ENCODE peak calls at places on chromosomes 16 and 17, in seven cellular contexts. One of them, this sample, is unnamed.

GRCh38 chr16:19883296-19883951 is 1.2 kb downstream of the GPRC5B start:
- DNase-seq in neural progenitor cell: peak
- DNase-seq in kidney epithelial cell: no peak
- DNase-seq in mucosa of descending colon: peak
- DNase-seq in spleen: no peak
- DNase-seq in pancreas: peak
- DNase-seq in fibroblast of lung: peak
- DNase-seq in this sample: no peak

GRCh38 chr17:45425125-45425983 is 7.3 kb downstream of the ARHGAP27 start:
- DNase-seq in spleen: peak
- DNase-seq in mucosa of descending colon: peak
- DNase-seq in fibroblast of lung: peak
- DNase-seq in kidney epithelial cell: peak
- DNase-seq in neural progenitor cell: peak
- DNase-seq in pancreas: peak
- DNase-seq in this sample: peak

GRCh38 chr17:46003907-46004748 is 5.1 kb downstream of the STH start:
- DNase-seq in mucosa of descending colon: peak
- DNase-seq in pancreas: peak
- DNase-seq in kidney epithelial cell: no peak
- DNase-seq in fibroblast of lung: peak
- DNase-seq in spleen: no peak
- DNase-seq in neural progenitor cell: no peak
- DNase-seq in this sample: peak

GRCh38 chr17:17112628-17113200 is 70.5 kb downstream of the MPRIP start:
- DNase-seq in mucosa of descending colon: no peak
- DNase-seq in fibroblast of lung: no peak
- DNase-seq in spleen: no peak
- DNase-seq in neural progenitor cell: peak
- DNase-seq in pancreas: no peak
- DNase-seq in kidney epithelial cell: no peak
- DNase-seq in this sample: no peak

GRCh38 chr16:22888791-22889190 is 74.8 kb downstream of the HS3ST2 start:
- DNase-seq in spleen: no peak
- DNase-seq in kidney epithelial cell: no peak
- DNase-seq in neural progenitor cell: peak
- DNase-seq in fibroblast of lung: no peak
- DNase-seq in mucosa of descending colon: no peak
- DNase-seq in pancreas: no peak
- DNase-seq in this sample: no peak

GRCh38 chr17:72461757-72462156 is 340.9 kb downstream of the SOX9 start:
- DNase-seq in neural progenitor cell: no peak
- DNase-seq in pancreas: no peak
- DNase-seq in mucosa of descending colon: no peak
- DNase-seq in spleen: peak
- DNase-seq in kidney epithelial cell: no peak
- DNase-seq in fibroblast of lung: no peak
- DNase-seq in this sample: peak

GRCh38 chr16:27924411-27925118 is 138.9 kb downstream of the GSG1L start:
- DNase-seq in mucosa of descending colon: no peak
- DNase-seq in neural progenitor cell: peak
- DNase-seq in spleen: no peak
- DNase-seq in pancreas: no peak
- DNase-seq in kidney epithelial cell: no peak
- DNase-seq in fibroblast of lung: no peak
- DNase-seq in this sample: peak

GRCh38 chr17:17025621-17026020 is 16.6 kb upstream of the MPRIP start:
- DNase-seq in kidney epithelial cell: no peak
- DNase-seq in neural progenitor cell: no peak
- DNase-seq in pancreas: peak
- DNase-seq in spleen: no peak
- DNase-seq in mucosa of descending colon: peak
- DNase-seq in fibroblast of lung: no peak
- DNase-seq in this sample: no peak

GRCh38 chr16:47574091-47575054 is 113.2 kb downstream of the PHKB start:
- DNase-seq in mucosa of descending colon: no peak
- DNase-seq in spleen: no peak
- DNase-seq in fibroblast of lung: peak
- DNase-seq in neural progenitor cell: peak
- DNase-seq in pancreas: no peak
- DNase-seq in kidney epithelial cell: peak
- DNase-seq in this sample: peak

DNA sequence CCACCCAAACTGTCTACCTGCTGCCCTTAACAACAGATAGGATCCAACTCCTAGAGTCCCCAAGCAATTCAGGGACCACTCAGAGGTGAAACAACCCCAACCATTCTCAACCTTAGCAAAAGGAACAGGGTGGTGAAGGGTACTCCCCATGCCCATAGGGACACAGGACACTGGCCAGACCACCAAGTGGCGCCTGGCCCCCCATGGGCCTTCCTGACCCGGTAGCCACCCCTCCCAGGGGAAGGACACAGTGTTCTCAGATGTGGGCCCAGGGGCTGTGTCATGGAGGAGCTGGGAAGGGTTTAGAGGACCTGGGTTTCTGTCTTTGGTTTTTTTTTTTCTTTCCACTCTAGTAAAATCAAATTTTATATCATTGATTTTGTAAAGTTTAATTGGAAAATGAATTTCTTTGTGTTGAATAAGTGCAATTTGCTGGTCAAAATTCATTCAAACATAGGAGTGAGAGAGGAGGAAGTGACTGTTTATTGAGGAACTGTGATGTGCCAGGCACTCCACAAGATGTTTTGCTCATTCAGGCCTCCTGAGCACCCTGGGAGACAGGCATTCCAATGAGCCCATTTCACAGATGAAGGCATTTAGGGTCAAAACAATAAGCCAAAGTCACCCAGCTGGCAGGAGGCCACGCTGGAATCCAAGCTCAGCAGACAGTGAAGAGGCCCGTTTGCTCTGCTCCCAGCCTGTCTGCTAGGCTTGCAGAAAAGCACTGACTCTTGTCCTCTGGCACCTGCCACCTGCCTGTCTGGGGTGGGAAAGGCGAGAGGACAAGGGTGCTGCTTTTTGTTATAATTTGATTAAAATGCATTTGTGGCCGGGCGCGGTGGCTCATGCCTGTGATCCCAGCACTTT is 9.9 kb upstream of the SLC25A39 start:
- DNase-seq in mucosa of descending colon: no peak
- DNase-seq in fibroblast of lung: no peak
- DNase-seq in pancreas: no peak
- DNase-seq in neural progenitor cell: no peak
- DNase-seq in kidney epithelial cell: no peak
- DNase-seq in spleen: peak
- DNase-seq in this sample: no peak
- TF ChIP-seq CTCF in mucosa of descending colon: no peak
- TF ChIP-seq CTCF in fibroblast of lung: no peak
- TF ChIP-seq CTCF in pancreas: no peak
- TF ChIP-seq CTCF in neural progenitor cell: no peak
- TF ChIP-seq CTCF in kidney epithelial cell: no peak
- TF ChIP-seq CTCF in spleen: no peak
- TF ChIP-seq CTCF in this sample: no peak

DNA sequence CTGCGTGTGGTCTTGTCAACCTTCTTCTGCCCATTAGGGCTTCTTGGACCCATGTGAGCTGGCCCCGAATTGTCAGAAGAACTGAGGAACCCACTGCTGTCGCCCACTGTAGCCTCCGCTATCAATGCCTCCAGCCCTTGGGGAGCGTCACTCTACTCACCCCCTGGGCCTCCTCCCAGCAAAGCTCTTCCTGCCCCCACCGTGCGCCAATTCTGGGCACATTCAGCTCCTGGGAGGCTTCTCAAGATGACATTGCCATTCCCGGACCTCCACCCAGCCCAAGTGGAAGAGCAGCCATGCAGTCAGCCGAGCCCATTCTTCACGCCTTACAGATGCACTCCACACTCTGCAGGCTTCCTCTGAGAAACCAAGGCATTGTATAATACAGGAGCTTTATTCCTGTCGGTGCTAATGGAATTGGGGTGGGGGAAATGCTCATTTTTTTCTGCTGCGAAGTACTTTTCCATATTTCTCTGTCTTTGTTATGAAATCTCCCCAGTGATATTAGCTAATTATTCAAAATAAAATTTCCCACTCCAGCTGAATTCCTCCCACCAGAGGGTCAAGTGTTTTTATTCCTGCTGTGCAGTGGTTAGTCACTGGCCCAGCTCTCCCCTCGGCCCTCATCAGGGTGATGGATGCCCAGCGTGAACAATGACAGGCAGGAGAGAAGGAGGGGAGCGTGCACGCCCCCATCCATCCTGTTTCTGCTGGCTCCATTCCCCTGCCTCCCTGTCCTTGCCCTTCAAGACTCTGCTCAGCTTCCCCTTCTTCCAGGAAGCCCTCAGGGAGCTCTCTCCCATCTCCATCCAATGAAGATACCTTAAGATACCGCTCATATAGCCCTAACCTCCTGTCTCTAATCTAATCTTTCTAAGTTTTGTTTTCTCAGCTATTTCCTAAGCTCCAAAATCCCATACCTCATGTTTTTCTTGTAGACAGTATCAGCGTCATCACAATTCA is 87.7 kb downstream of the C16orf95 start:
- DNase-seq in spleen: no peak
- DNase-seq in pancreas: no peak
- DNase-seq in fibroblast of lung: no peak
- DNase-seq in neural progenitor cell: no peak
- DNase-seq in kidney epithelial cell: no peak
- DNase-seq in mucosa of descending colon: no peak
- DNase-seq in this sample: no peak
- TF ChIP-seq CTCF in spleen: no peak
- TF ChIP-seq CTCF in pancreas: no peak
- TF ChIP-seq CTCF in fibroblast of lung: no peak
- TF ChIP-seq CTCF in neural progenitor cell: no peak
- TF ChIP-seq CTCF in kidney epithelial cell: no peak
- TF ChIP-seq CTCF in mucosa of descending colon: no peak
- TF ChIP-seq CTCF in this sample: no peak

GRCh38 chr17:40422990-40423611 is 5.4 kb upstream of the TOP2A start:
- DNase-seq in kidney epithelial cell: no peak
- DNase-seq in neural progenitor cell: peak
- DNase-seq in spleen: no peak
- DNase-seq in pancreas: no peak
- DNase-seq in mucosa of descending colon: no peak
- DNase-seq in fibroblast of lung: no peak
- DNase-seq in this sample: no peak

GRCh38 chr17:40425741-40426140 is 8.0 kb upstream of the TOP2A start:
- DNase-seq in mucosa of descending colon: no peak
- DNase-seq in pancreas: no peak
- DNase-seq in spleen: no peak
- DNase-seq in kidney epithelial cell: no peak
- DNase-seq in neural progenitor cell: no peak
- DNase-seq in fibroblast of lung: no peak
- DNase-seq in this sample: no peak

GRCh38 chr17:40431231-40431602 is 12.0 kb upstream of the IGFBP4 start:
- DNase-seq in neural progenitor cell: no peak
- DNase-seq in spleen: no peak
- DNase-seq in mucosa of descending colon: no peak
- DNase-seq in fibroblast of lung: no peak
- DNase-seq in pancreas: no peak
- DNase-seq in kidney epithelial cell: no peak
- DNase-seq in this sample: no peak

GRCh38 chr17:40430272-40431230 is 12.7 kb upstream of the IGFBP4 start:
- DNase-seq in pancreas: peak
- DNase-seq in kidney epithelial cell: no peak
- DNase-seq in neural progenitor cell: no peak
- DNase-seq in mucosa of descending colon: no peak
- DNase-seq in fibroblast of lung: no peak
- DNase-seq in spleen: no peak
- DNase-seq in this sample: no peak

DNA sequence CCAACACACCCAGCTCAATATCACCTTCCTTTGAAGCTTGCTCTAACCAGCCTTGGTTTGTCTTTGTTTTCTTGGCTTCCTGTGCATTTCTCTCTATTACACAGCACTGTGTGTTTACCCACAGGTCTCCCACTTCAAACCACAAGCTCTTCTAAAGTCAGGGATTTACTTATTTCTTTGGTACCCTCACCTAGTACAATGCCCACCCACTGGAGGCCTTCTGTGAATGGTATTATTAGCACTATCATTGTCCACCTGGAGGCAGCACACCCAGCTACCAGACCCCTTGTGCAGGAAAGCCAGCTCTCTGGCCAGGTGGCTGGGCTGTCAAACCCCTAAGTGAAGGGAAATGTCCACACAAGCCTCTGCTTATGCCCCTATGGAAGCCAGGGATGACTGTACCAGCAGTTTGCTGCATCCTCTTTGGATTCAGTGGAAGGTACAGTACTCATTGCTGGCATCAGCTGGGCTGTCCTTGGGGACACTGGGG is 9.4 kb upstream of the TOP2A start:
- DNase-seq in pancreas: no peak
- DNase-seq in neural progenitor cell: no peak
- DNase-seq in kidney epithelial cell: no peak
- DNase-seq in mucosa of descending colon: no peak
- DNase-seq in fibroblast of lung: no peak
- DNase-seq in spleen: no peak
- DNase-seq in this sample: no peak
- TF ChIP-seq CTCF in pancreas: no peak
- TF ChIP-seq CTCF in neural progenitor cell: no peak
- TF ChIP-seq CTCF in kidney epithelial cell: no peak
- TF ChIP-seq CTCF in mucosa of descending colon: no peak
- TF ChIP-seq CTCF in fibroblast of lung: no peak
- TF ChIP-seq CTCF in spleen: no peak
- TF ChIP-seq CTCF in this sample: no peak

DNA sequence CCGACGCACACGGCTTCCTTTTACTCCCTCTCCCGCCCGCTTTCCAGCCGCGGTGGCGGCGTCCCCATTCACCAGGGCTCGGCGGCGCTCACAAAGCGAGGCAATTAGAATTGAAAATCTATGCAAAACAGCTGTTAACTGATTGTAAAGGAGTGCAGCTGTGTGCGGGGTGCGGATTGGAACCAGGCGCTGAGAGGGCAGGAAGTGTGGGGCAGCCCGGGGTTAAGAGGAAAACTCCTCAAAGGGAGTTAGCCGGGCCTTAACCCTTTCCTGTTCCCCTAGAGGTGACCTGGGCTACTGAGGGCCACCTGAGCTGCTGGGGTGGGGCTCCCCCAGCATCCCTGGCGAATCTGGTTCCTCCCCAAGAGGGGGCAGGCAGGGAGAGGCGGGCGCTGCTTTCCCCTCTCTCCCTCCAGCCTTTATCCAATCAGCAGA is 5.8 kb upstream of the GSE1 start:
- DNase-seq in kidney epithelial cell: no peak
- DNase-seq in fibroblast of lung: peak
- DNase-seq in pancreas: no peak
- DNase-seq in mucosa of descending colon: peak
- DNase-seq in spleen: no peak
- DNase-seq in neural progenitor cell: peak
- DNase-seq in this sample: no peak
- TF ChIP-seq CTCF in kidney epithelial cell: peak
- TF ChIP-seq CTCF in fibroblast of lung: no peak
- TF ChIP-seq CTCF in pancreas: no peak
- TF ChIP-seq CTCF in mucosa of descending colon: no peak
- TF ChIP-seq CTCF in spleen: no peak
- TF ChIP-seq CTCF in neural progenitor cell: peak
- TF ChIP-seq CTCF in this sample: no peak

DNA sequence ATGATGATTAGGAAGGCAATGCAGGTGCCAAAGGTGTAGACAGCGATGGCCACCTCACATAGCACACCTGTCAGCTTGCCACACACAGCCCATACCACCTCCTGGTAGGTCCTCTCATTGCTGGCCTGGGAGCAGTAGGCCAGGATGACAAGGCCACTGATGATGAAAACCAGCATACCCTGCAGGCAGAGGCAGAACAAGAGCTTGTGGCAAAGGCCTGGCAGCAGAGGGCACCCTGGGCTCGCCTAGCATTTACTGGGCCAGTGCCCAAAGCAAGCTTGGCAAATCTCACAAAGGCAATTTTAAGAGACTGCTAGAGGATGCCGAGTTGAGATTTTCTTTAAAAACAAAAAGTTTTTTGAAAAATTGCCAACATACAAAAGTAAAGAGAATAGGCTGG is 5.9 kb downstream of the SLC38A7 start:
- DNase-seq in spleen: no peak
- DNase-seq in neural progenitor cell: no peak
- DNase-seq in kidney epithelial cell: no peak
- DNase-seq in fibroblast of lung: peak
- DNase-seq in pancreas: peak
- DNase-seq in mucosa of descending colon: no peak
- DNase-seq in this sample: peak
- TF ChIP-seq CTCF in spleen: no peak
- TF ChIP-seq CTCF in neural progenitor cell: no peak
- TF ChIP-seq CTCF in kidney epithelial cell: peak
- TF ChIP-seq CTCF in fibroblast of lung: no peak
- TF ChIP-seq CTCF in pancreas: no peak
- TF ChIP-seq CTCF in mucosa of descending colon: no peak
- TF ChIP-seq CTCF in this sample: peak

This sample was measured in MCF 10A.